ENCODE peak calls at places on chromosome 15, in four cellular contexts. One of them, this sample, is unnamed.
A peak's percentile ranks its signal among the peaks of the same experiment; 100 is the strongest.

GRCh38 chr15:57153140-57153539 is 223.2 kb upstream of the CGNL1 start:
- DNase-seq in frontal cortex: no peak
- DNase-seq in glomerular endothelial cell: peak; percentile 64
- DNase-seq in non-pigmented ciliary epithelial cell: no peak
- DNase-seq in this sample: no peak

GRCh38 chr15:52808441-52808840 is 18.3 kb upstream of the ONECUT1 start:
- DNase-seq in glomerular endothelial cell: no peak
- DNase-seq in frontal cortex: no peak
- DNase-seq in non-pigmented ciliary epithelial cell: no peak
- DNase-seq in this sample: no peak

GRCh38 chr15:96544162-96544756 is 213.8 kb downstream of the NR2F2 start:
- DNase-seq in glomerular endothelial cell: no peak
- DNase-seq in non-pigmented ciliary epithelial cell: no peak
- DNase-seq in frontal cortex: no peak
- DNase-seq in this sample: no peak

GRCh38 chr15:45121706-45122417 is 7.7 kb downstream of the DUOXA2 start:
- DNase-seq in frontal cortex: no peak
- DNase-seq in non-pigmented ciliary epithelial cell: peak; percentile 76
- DNase-seq in glomerular endothelial cell: no peak
- DNase-seq in this sample: peak; percentile 69

GRCh38 chr15:68314563-68314962 is 37.0 kb downstream of the FEM1B start:
- DNase-seq in frontal cortex: no peak
- DNase-seq in non-pigmented ciliary epithelial cell: no peak
- DNase-seq in glomerular endothelial cell: no peak
- DNase-seq in this sample: no peak

GRCh38 chr15:67407709-67408257 is 113.1 kb upstream of the C15orf61 start:
- DNase-seq in non-pigmented ciliary epithelial cell: no peak
- DNase-seq in frontal cortex: no peak
- DNase-seq in glomerular endothelial cell: no peak
- DNase-seq in this sample: no peak

GRCh38 chr15:72998226-72998625 is 54.0 kb upstream of the NEO1 start:
- DNase-seq in glomerular endothelial cell: no peak
- DNase-seq in frontal cortex: no peak
- DNase-seq in non-pigmented ciliary epithelial cell: no peak
- DNase-seq in this sample: no peak

GRCh38 chr15:40340740-40341400 is at the start of gene CCDC9B:
- DNase-seq in non-pigmented ciliary epithelial cell: no peak
- DNase-seq in glomerular endothelial cell: no peak
- DNase-seq in frontal cortex: peak; percentile 86
- DNase-seq in this sample: no peak

GRCh38 chr15:73637527-73637926 is 4.3 kb upstream of the NPTN start:
- DNase-seq in glomerular endothelial cell: no peak
- DNase-seq in non-pigmented ciliary epithelial cell: no peak
- DNase-seq in frontal cortex: no peak
- DNase-seq in this sample: no peak

GRCh38 chr15:71237456-71238188 is 122.4 kb downstream of the THSD4 start:
- DNase-seq in non-pigmented ciliary epithelial cell: peak; percentile 93
- DNase-seq in glomerular endothelial cell: no peak
- DNase-seq in frontal cortex: peak; percentile 43
- DNase-seq in this sample: peak; percentile 33

GRCh38 chr15:33256874-33257273 is 53.9 kb upstream of the RYR3 start:
- DNase-seq in frontal cortex: no peak
- DNase-seq in non-pigmented ciliary epithelial cell: no peak
- DNase-seq in glomerular endothelial cell: no peak
- DNase-seq in this sample: no peak

GRCh38 chr15:23897576-23897975 is 210.5 kb upstream of the NDN start:
- DNase-seq in frontal cortex: no peak
- DNase-seq in glomerular endothelial cell: no peak
- DNase-seq in non-pigmented ciliary epithelial cell: no peak
- DNase-seq in this sample: no peak

GRCh38 chr15:64622410-64623260 is 152.8 kb downstream of the RBPMS2 start:
- DNase-seq in non-pigmented ciliary epithelial cell: no peak
- DNase-seq in glomerular endothelial cell: no peak
- DNase-seq in frontal cortex: no peak
- DNase-seq in this sample: no peak

This sample was measured in 8988T.